ENCODE peak calls at places on chromosome 10, in five cellular contexts. F is stimulated activated CD4-positive, alpha-beta T cell treated with anti-CD3 and anti-CD28 coated beads, Interleukin-1b, Interleukin-23, amount 100 ng/mL, for 48 hours; R is NCI-H2029 treated with DMSO at 0.1 percent for 48 hours; O is aorta; L is T1000. A is an unnamed sample.
A peak's percentile ranks its signal among the peaks of the same experiment; 100 is the strongest.

GRCh38 chr10:60236869-60237524 is 152.7 kb downstream of the ANK3 start:
- DNase-seq in F (no peak), R (peak; percentile 3), O (peak; percentile 77), L (no peak), A (no peak)

GRCh38 chr10:11547111-11547625 is 64.3 kb downstream of the USP6NL start:
- DNase-seq in O (no peak), R (no peak), F (no peak), L (no peak), A (no peak)

GRCh38 chr10:22657566-22658190 is 56.7 kb downstream of the PIP4K2A start:
- DNase-seq in L (no peak), O (no peak), R (no peak), F (no peak), A (no peak)

GRCh38 chr10:1535337-1535957 is 201.9 kb downstream of the ADARB2 start:
- DNase-seq in L (no peak), F (no peak), R (no peak), O (no peak), A (no peak)

GRCh38 chr10:121994429-121994881 is 5.5 kb downstream of the TACC2 start:
- DNase-seq in O (peak; percentile 66), L (no peak), R (no peak), F (no peak), A (no peak)

GRCh38 chr10:85600026-85600743 is 766.4 kb downstream of the GRID1 start:
- DNase-seq in L (no peak), F (no peak), R (no peak), O (no peak), A (no peak)

GRCh38 chr10:109887272-109887671 is 36.0 kb downstream of the XPNPEP1 start:
- DNase-seq in F (no peak), O (no peak), R (no peak), L (no peak), A (no peak)

GRCh38 chr10:10092581-10092980 is 925.1 kb upstream of the CELF2 start:
- DNase-seq in R (no peak), L (no peak), O (no peak), F (no peak), A (peak; percentile 49)

GRCh38 chr10:34319197-34319846 is 495.8 kb downstream of the PARD3 start:
- DNase-seq in L (peak; percentile 14), R (peak; percentile 83), F (no peak), O (no peak), A (peak; percentile 86)

GRCh38 chr10:20299037-20299557 is 482.9 kb downstream of the PLXDC2 start:
- DNase-seq in L (no peak), F (no peak), R (no peak), O (no peak), A (no peak)

GRCh38 chr10:130491698-130492050 is 355.5 kb downstream of the GLRX3 start:
- DNase-seq in L (no peak), R (peak; percentile 57), F (no peak), O (no peak), A (no peak)